ENCODE peak calls at places on chromosomes 11 and 22, in ten cellular contexts. One of them, this sample, is unnamed.
A peak's percentile ranks its signal among the peaks of the same experiment; 100 is the strongest.

GRCh38 chr11:58625826-58626460 is 3.5 kb downstream of the CNTF start:
- DNase-seq in transverse colon: no peak
- DNase-seq in HuH-7.5: no peak
- DNase-seq in AG09309: no peak
- DNase-seq in A549: no peak
- DNase-seq in AG09319: no peak
- DNase-seq in Caki2: peak; percentile 83
- DNase-seq in HS-27A: peak; percentile 51
- DNase-seq in EL: peak; percentile 45
- DNase-seq in neural crest cell: no peak
- DNase-seq in this sample: no peak

GRCh38 chr11:120908521-120909181 is 115.3 kb upstream of the TBCEL start:
- DNase-seq in transverse colon: no peak
- DNase-seq in HuH-7.5: no peak
- DNase-seq in AG09309: no peak
- DNase-seq in A549: no peak
- DNase-seq in AG09319: no peak
- DNase-seq in Caki2: no peak
- DNase-seq in HS-27A: no peak
- DNase-seq in EL: no peak
- DNase-seq in neural crest cell: no peak
- DNase-seq in this sample: no peak

GRCh38 chr22:29719894-29720645 is at the start of gene CABP7:
- DNase-seq in transverse colon: no peak
- DNase-seq in HuH-7.5: no peak
- DNase-seq in AG09309: no peak
- DNase-seq in A549: no peak
- DNase-seq in AG09319: no peak
- DNase-seq in Caki2: no peak
- DNase-seq in HS-27A: no peak
- DNase-seq in EL: no peak
- DNase-seq in neural crest cell: no peak
- DNase-seq in this sample: no peak

GRCh38 chr11:34050967-34051348 is 573 bp upstream of the CAPRIN1 start:
- DNase-seq in transverse colon: no peak
- DNase-seq in HuH-7.5: no peak
- DNase-seq in AG09309: no peak
- DNase-seq in A549: no peak
- DNase-seq in AG09319: no peak
- DNase-seq in Caki2: no peak
- DNase-seq in HS-27A: peak; percentile 8
- DNase-seq in EL: no peak
- DNase-seq in neural crest cell: no peak
- DNase-seq in this sample: no peak

GRCh38 chr11:122229611-122230386 is 113.8 kb upstream of the BLID start:
- DNase-seq in transverse colon: no peak
- DNase-seq in HuH-7.5: no peak
- DNase-seq in AG09309: no peak
- DNase-seq in A549: no peak
- DNase-seq in AG09319: no peak
- DNase-seq in Caki2: no peak
- DNase-seq in HS-27A: no peak
- DNase-seq in EL: no peak
- DNase-seq in neural crest cell: no peak
- DNase-seq in this sample: no peak

GRCh38 chr11:621838-622237 is 2.9 kb downstream of the CDHR5 start:
- DNase-seq in transverse colon: no peak
- DNase-seq in HuH-7.5: no peak
- DNase-seq in AG09309: no peak
- DNase-seq in A549: no peak
- DNase-seq in AG09319: no peak
- DNase-seq in Caki2: no peak
- DNase-seq in HS-27A: no peak
- DNase-seq in EL: no peak
- DNase-seq in neural crest cell: no peak
- DNase-seq in this sample: no peak

GRCh38 chr22:38963872-38964271 is 6.5 kb downstream of the APOBEC3A start:
- DNase-seq in transverse colon: peak; percentile 94
- DNase-seq in HuH-7.5: no peak
- DNase-seq in AG09309: no peak
- DNase-seq in A549: peak; percentile 46
- DNase-seq in AG09319: no peak
- DNase-seq in Caki2: no peak
- DNase-seq in HS-27A: no peak
- DNase-seq in EL: no peak
- DNase-seq in neural crest cell: no peak
- DNase-seq in this sample: no peak

GRCh38 chr11:86708671-86709070 is 36.3 kb upstream of the ME3 start:
- DNase-seq in transverse colon: no peak
- DNase-seq in HuH-7.5: no peak
- DNase-seq in AG09309: no peak
- DNase-seq in A549: no peak
- DNase-seq in AG09319: no peak
- DNase-seq in Caki2: no peak
- DNase-seq in HS-27A: no peak
- DNase-seq in EL: no peak
- DNase-seq in neural crest cell: no peak
- DNase-seq in this sample: no peak

GRCh38 chr11:78929092-78929905 is 354.6 kb upstream of the NARS2 start:
- DNase-seq in transverse colon: no peak
- DNase-seq in HuH-7.5: no peak
- DNase-seq in AG09309: no peak
- DNase-seq in A549: no peak
- DNase-seq in AG09319: no peak
- DNase-seq in Caki2: no peak
- DNase-seq in HS-27A: no peak
- DNase-seq in EL: no peak
- DNase-seq in neural crest cell: no peak
- DNase-seq in this sample: no peak

GRCh38 chr11:44604171-44604581 is 38.7 kb downstream of the CD82 start:
- DNase-seq in transverse colon: no peak
- DNase-seq in HuH-7.5: no peak
- DNase-seq in AG09309: no peak
- DNase-seq in A549: no peak
- DNase-seq in AG09319: no peak
- DNase-seq in Caki2: no peak
- DNase-seq in HS-27A: no peak
- DNase-seq in EL: no peak
- DNase-seq in neural crest cell: no peak
- DNase-seq in this sample: peak; percentile 15

GRCh38 chr11:76209956-76210885 is 3.9 kb upstream of the WNT11 start:
- DNase-seq in transverse colon: peak; percentile 69
- DNase-seq in HuH-7.5: no peak
- DNase-seq in AG09309: peak; percentile 23
- DNase-seq in A549: peak; percentile 52
- DNase-seq in AG09319: peak; percentile 35
- DNase-seq in Caki2: peak; percentile 42
- DNase-seq in HS-27A: no peak
- DNase-seq in EL: peak; percentile 64
- DNase-seq in neural crest cell: peak; percentile 37
- DNase-seq in this sample: peak; percentile 58

GRCh38 chr11:34890812-34891211 is 25.4 kb downstream of the APIP start:
- DNase-seq in transverse colon: no peak
- DNase-seq in HuH-7.5: no peak
- DNase-seq in AG09309: no peak
- DNase-seq in A549: peak; percentile 68
- DNase-seq in AG09319: no peak
- DNase-seq in Caki2: peak; percentile 14
- DNase-seq in HS-27A: peak; percentile 12
- DNase-seq in EL: peak; percentile 31
- DNase-seq in neural crest cell: no peak
- DNase-seq in this sample: peak; percentile 70

GRCh38 chr11:99822846-99823565 is 802.3 kb downstream of the CNTN5 start:
- DNase-seq in transverse colon: no peak
- DNase-seq in HuH-7.5: no peak
- DNase-seq in AG09309: no peak
- DNase-seq in A549: peak; percentile 11
- DNase-seq in AG09319: no peak
- DNase-seq in Caki2: peak; percentile 74
- DNase-seq in HS-27A: peak; percentile 9
- DNase-seq in EL: no peak
- DNase-seq in neural crest cell: no peak
- DNase-seq in this sample: peak; percentile 9

GRCh38 chr22:31082606-31083376 is 1.7 kb downstream of the SMTN start:
- DNase-seq in transverse colon: peak; percentile 89
- DNase-seq in HuH-7.5: peak; percentile 99
- DNase-seq in AG09309: no peak
- DNase-seq in A549: peak; percentile 74
- DNase-seq in AG09319: peak; percentile 41
- DNase-seq in Caki2: no peak
- DNase-seq in HS-27A: no peak
- DNase-seq in EL: peak; percentile 78
- DNase-seq in neural crest cell: no peak
- DNase-seq in this sample: peak; percentile 36

GRCh38 chr11:67665537-67666302 is 8.7 kb downstream of the ALDH3B2 start:
- DNase-seq in transverse colon: peak; percentile 59
- DNase-seq in HuH-7.5: peak; percentile 79
- DNase-seq in AG09309: no peak
- DNase-seq in A549: peak; percentile 46
- DNase-seq in AG09319: no peak
- DNase-seq in Caki2: no peak
- DNase-seq in HS-27A: no peak
- DNase-seq in EL: no peak
- DNase-seq in neural crest cell: no peak
- DNase-seq in this sample: no peak

GRCh38 chr11:69297926-69298777 is 4.2 kb downstream of the MYEOV start:
- DNase-seq in transverse colon: peak; percentile 85
- DNase-seq in HuH-7.5: peak; percentile 84
- DNase-seq in AG09309: no peak
- DNase-seq in A549: peak; percentile 94
- DNase-seq in AG09319: peak; percentile 74
- DNase-seq in Caki2: peak; percentile 93
- DNase-seq in HS-27A: peak; percentile 87
- DNase-seq in EL: peak; percentile 95
- DNase-seq in neural crest cell: no peak
- DNase-seq in this sample: no peak

GRCh38 chr22:33635766-33636165 is 284.5 kb downstream of the LARGE1 start:
- DNase-seq in transverse colon: no peak
- DNase-seq in HuH-7.5: no peak
- DNase-seq in AG09309: no peak
- DNase-seq in A549: no peak
- DNase-seq in AG09319: no peak
- DNase-seq in Caki2: no peak
- DNase-seq in HS-27A: no peak
- DNase-seq in EL: no peak
- DNase-seq in neural crest cell: no peak
- DNase-seq in this sample: no peak

GRCh38 chr22:44919691-44920090 is 90.1 kb downstream of the PHF21B start:
- DNase-seq in transverse colon: no peak
- DNase-seq in HuH-7.5: no peak
- DNase-seq in AG09309: no peak
- DNase-seq in A549: no peak
- DNase-seq in AG09319: no peak
- DNase-seq in Caki2: no peak
- DNase-seq in HS-27A: no peak
- DNase-seq in EL: no peak
- DNase-seq in neural crest cell: no peak
- DNase-seq in this sample: no peak

GRCh38 chr11:118892515-118892914 is 8.8 kb downstream of the CXCR5 start:
- DNase-seq in transverse colon: peak; percentile 58
- DNase-seq in HuH-7.5: no peak
- DNase-seq in AG09309: no peak
- DNase-seq in A549: no peak
- DNase-seq in AG09319: no peak
- DNase-seq in Caki2: no peak
- DNase-seq in HS-27A: no peak
- DNase-seq in EL: no peak
- DNase-seq in neural crest cell: no peak
- DNase-seq in this sample: peak; percentile 64